ENCODE peak calls at places on chromosomes 5 and 9, in four cellular contexts. G is activated CD4-positive, alpha-beta T cell treated with anti-CD3 and anti-CD28 coated beads, Interleukin-2, amount 50 U/mL, for 4 hours; V is astrocyte of the spinal cord; C is fibroblast of mammary gland. S is an unnamed sample.

GRCh38 chr9:91047529-91047928 is 245.9 kb downstream of the SYK start:
- DNase-seq in G (peak), V (no peak), C (no peak), S (peak)

GRCh38 chr9:127523312-127523851 is 72.1 kb downstream of the LRSAM1 start:
- DNase-seq in G (peak), V (peak), C (peak), S (no peak)

GRCh38 chr9:6904366-6904765 is 146.6 kb downstream of the KDM4C start:
- DNase-seq in G (no peak), V (no peak), C (no peak), S (no peak)

GRCh38 chr9:111743275-111743674 is 51.5 kb downstream of the SHOC1 start:
- DNase-seq in G (no peak), V (peak), C (peak), S (peak)

GRCh38 chr9:7879551-7880245 is 80.1 kb upstream of the DMAC1 start:
- DNase-seq in G (no peak), V (peak), C (peak), S (peak)

GRCh38 chr5:68110264-68110663 is 105.3 kb upstream of the PIK3R1 start:
- DNase-seq in G (no peak), V (no peak), C (no peak), S (no peak)

GRCh38 chr5:175464414-175465233 is 13.7 kb upstream of the SFXN1 start:
- DNase-seq in G (peak), V (no peak), C (peak), S (peak)

GRCh38 chr5:10712574-10713366 is 48.3 kb downstream of the DAP start:
- DNase-seq in G (no peak), V (no peak), C (no peak), S (no peak)

GRCh38 chr5:131534995-131535394 is 100.0 kb downstream of the RAPGEF6 start:
- DNase-seq in G (no peak), V (no peak), C (peak), S (no peak)